ENCODE peak calls at places on chromosomes 13 and 19, in five cellular contexts. Z is HepG2, K is GM12878, U is K562, Y is SK-N-SH. B is an unnamed sample.

GRCh38 chr13:51768378-51768921 is 35.5 kb downstream of the DHRS12 start:
- DNase-seq in Z (no peak), K (no peak), U (no peak), Y (no peak), B (no peak)

GRCh38 chr13:47908200-47908902 is 92.7 kb downstream of the SUCLA2 start:
- DNase-seq in U (no peak), Z (peak), Y (no peak), K (no peak), B (no peak)

GRCh38 chr13:40389081-40389641 is 277.3 kb downstream of the FOXO1 start:
- DNase-seq in Z (no peak), K (peak), U (no peak), Y (no peak), B (no peak)

GRCh38 chr19:39133431-39134270 is 8.1 kb downstream of the PAK4 start:
- DNase-seq in U (peak), Z (no peak), K (no peak), Y (peak), B (no peak)

GRCh38 chr13:48258002-48258401 is 25.0 kb downstream of the ITM2B start:
- DNase-seq in U (no peak), K (no peak), Z (peak), Y (no peak), B (no peak)

GRCh38 chr19:30244533-30244932 is 127.7 kb upstream of the ZNF536 start:
- DNase-seq in U (no peak), Y (no peak), K (no peak), Z (no peak), B (no peak)

GRCh38 chr19:46529622-46530451 is 34.2 kb upstream of the PNMA8B start:
- DNase-seq in Z (peak), U (peak), K (no peak), Y (peak), B (peak)

GRCh38 chr19:17549088-17549740 is 6.2 kb upstream of the COLGALT1 start:
- DNase-seq in Y (no peak), K (no peak), Z (no peak), U (no peak), B (no peak)

GRCh38 chr13:112901951-112902651 is 66.9 kb upstream of the MCF2L start:
- DNase-seq in U (no peak), K (no peak), Z (no peak), Y (no peak), B (no peak)

GRCh38 chr13:46908511-46908910 is 11.7 kb upstream of the HTR2A start:
- DNase-seq in Z (no peak), K (no peak), U (no peak), Y (no peak), B (no peak)

GRCh38 chr13:24217601-24218281 is 57.2 kb downstream of the SPATA13 start:
- DNase-seq in Z (peak), K (no peak), U (no peak), Y (no peak), B (no peak)

GRCh38 chr19:46953955-46954501 is 65.6 kb upstream of the NPAS1 start:
- DNase-seq in Y (no peak), Z (peak), K (no peak), U (no peak), B (no peak)

GRCh38 chr13:109160887-109161669 is 531.7 kb downstream of the MYO16 start:
- DNase-seq in Z (no peak), K (no peak), Y (no peak), U (no peak), B (no peak)

GRCh38 chr19:3276341-3276799 is 51.9 kb downstream of the CELF5 start:
- DNase-seq in Z (peak), Y (peak), U (peak), K (no peak), B (no peak)

GRCh38 chr13:107476068-107476467 is 739.3 kb downstream of the LIG4 start:
- DNase-seq in Y (no peak), U (no peak), Z (no peak), K (no peak), B (no peak)

DNA sequence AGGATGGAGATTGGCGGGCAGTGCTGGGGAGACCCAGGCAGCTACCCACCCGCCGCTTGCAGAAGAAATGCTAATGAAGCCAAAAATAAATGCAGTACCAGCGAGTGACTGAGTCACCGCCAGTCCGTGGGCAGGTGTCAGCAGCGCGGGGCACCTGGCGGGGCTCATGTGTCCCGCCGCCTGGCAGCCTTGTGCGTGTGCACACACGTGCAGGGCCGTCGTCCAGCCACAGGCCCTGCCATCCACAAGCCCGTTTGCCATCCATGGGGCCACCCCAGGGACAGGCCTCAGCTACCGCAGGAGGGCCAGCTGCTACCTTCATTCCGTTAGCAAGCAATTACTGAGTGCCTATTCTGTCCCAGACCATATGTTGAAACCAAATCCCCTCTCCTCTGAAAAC is 20.5 kb downstream of the NCAN start:
- DNase-seq in K (no peak), U (no peak), Y (no peak), Z (no peak), B (no peak)
- TF ChIP-seq GABPA in K (no peak), U (no peak), Y (no peak), Z (no peak), B (no peak)

GRCh38 chr19:45468803-45469131 is 971 bp downstream of the FOSB start:
- DNase-seq in Z (no peak), Y (no peak), K (no peak), U (peak), B (no peak)

GRCh38 chr19:45469132-45469834 is 1.5 kb downstream of the FOSB start:
- DNase-seq in Y (peak), U (peak), Z (peak), K (peak), B (peak)

GRCh38 chr19:45467115-45467455 is 711 bp upstream of the FOSB start:
- DNase-seq in Y (no peak), U (peak), Z (no peak), K (no peak), B (no peak)

GRCh38 chr19:45467456-45468158 is at the start of gene FOSB:
- DNase-seq in Y (peak), U (peak), K (no peak), Z (peak), B (peak)

GRCh38 chr19:45468159-45468651 is 409 bp downstream of the FOSB start:
- DNase-seq in Y (no peak), U (no peak), K (no peak), Z (no peak), B (no peak)
- TF ChIP-seq CTCF in Y (no peak), U (no peak), K (no peak), Z (peak), B (no peak)

DNA sequence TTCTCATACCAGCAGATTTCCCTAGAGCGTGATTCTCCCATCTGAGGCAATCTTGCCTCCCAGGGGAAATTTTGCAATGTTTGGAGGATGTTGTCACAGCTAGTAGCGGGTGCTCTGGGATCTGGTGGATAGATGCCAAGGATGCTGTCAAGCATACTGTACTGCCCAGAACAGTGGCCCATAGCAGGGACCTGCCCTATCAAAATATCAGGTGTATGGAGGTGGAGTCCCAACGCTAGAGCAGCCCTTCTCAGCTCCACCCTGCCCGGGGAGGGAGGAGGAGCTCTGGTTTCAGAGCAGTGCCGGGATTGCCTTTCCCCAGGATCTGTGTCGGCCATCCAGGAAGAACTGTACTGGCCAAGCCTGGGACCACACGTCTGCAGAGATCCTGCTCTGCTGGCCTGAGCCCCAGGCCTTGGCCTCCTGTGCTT is 10.9 kb upstream of the QTRT1 start:
- DNase-seq in U (no peak), Z (no peak), Y (no peak), K (no peak), B (peak)
- TF ChIP-seq GABPA in U (no peak), Z (no peak), Y (no peak), K (no peak), B (no peak)

GRCh38 chr19:6433165-6433564 is 398 bp downstream of the SLC25A41 start:
- DNase-seq in K (no peak), U (no peak), Z (no peak), Y (no peak), B (no peak)
- TF ChIP-seq CTCF in K (no peak), U (no peak), Z (no peak), Y (no peak), B (no peak)

GRCh38 chr13:44951184-44951583 is 38.1 kb downstream of the NUFIP1 start:
- DNase-seq in Y (no peak), K (no peak), U (no peak), Z (no peak), B (no peak)
- TF ChIP-seq GABPA in Y (no peak), K (no peak), U (no peak), Z (no peak), B (no peak)

GRCh38 chr19:41758846-41759245 is 3.5 kb downstream of the CEACAM6 start:
- DNase-seq in Y (no peak), Z (no peak), K (no peak), U (no peak), B (no peak)
- TF ChIP-seq CTCF in Y (no peak), Z (no peak), K (no peak), U (no peak), B (no peak)

GRCh38 chr19:49430678-49431329 is 5.6 kb downstream of the GFY start:
- DNase-seq in K (no peak), Y (peak), Z (no peak), U (peak), B (no peak)
- TF ChIP-seq GABPA in K (no peak), Y (no peak), Z (no peak), U (no peak), B (no peak)